ENCODE peak calls at places on chromosomes 2 and 18, in four cellular contexts. G is activated CD4-positive, alpha-beta T cell treated with anti-CD3 and anti-CD28 coated beads for 48 hours; N is G401; Q is AG04450. E is an unnamed sample.

GRCh38 chr18:57980573-57981348 is 63.3 kb upstream of the NEDD4L start:
- DNase-seq in G (no peak), N (no peak), Q (no peak), E (no peak)

GRCh38 chr2:226575928-226576327 is 223.7 kb downstream of the IRS1 start:
- DNase-seq in G (no peak), N (no peak), Q (no peak), E (no peak)

GRCh38 chr18:69400976-69401474 is 337 bp downstream of the DOK6 start:
- DNase-seq in G (peak; percentile 5), N (peak; percentile 43), Q (no peak), E (no peak)

GRCh38 chr2:182038579-182038978 is 52.9 kb downstream of the PPP1R1C start:
- DNase-seq in G (no peak), N (no peak), Q (no peak), E (peak; percentile 31)

GRCh38 chr18:8847900-8848299 is 142.5 kb downstream of the MTCL1 start:
- DNase-seq in G (no peak), N (no peak), Q (no peak), E (no peak)

GRCh38 chr18:54608008-54608642 is 17.1 kb downstream of the DYNAP start:
- DNase-seq in G (no peak), N (no peak), Q (no peak), E (peak; percentile 21)

GRCh38 chr2:85811173-85811849 is 57.5 kb downstream of the ATOH8 start:
- DNase-seq in G (no peak), N (no peak), Q (no peak), E (no peak)

GRCh38 chr2:29017716-29018275 is 36.7 kb downstream of the TOGARAM2 start:
- DNase-seq in G (no peak), N (no peak), Q (no peak), E (no peak)

GRCh38 chr2:227625420-227625819 is 8.1 kb downstream of the SCYGR4 start:
- DNase-seq in G (no peak), N (no peak), Q (no peak), E (no peak)

GRCh38 chr2:85584857-85585780 is 888 bp downstream of the VAMP5 start:
- DNase-seq in G (peak; percentile 46), N (no peak), Q (no peak), E (peak; percentile 98)

GRCh38 chr18:3747176-3747973 is 297.4 kb downstream of the TGIF1 start:
- DNase-seq in G (no peak), N (no peak), Q (peak; percentile 3), E (peak; percentile 55)

GRCh38 chr2:236180831-236181453 is 12.8 kb upstream of the GBX2 start:
- DNase-seq in G (peak; percentile 71), N (peak; percentile 81), Q (peak; percentile 33), E (peak; percentile 40)

GRCh38 chr18:62918361-62918760 is 203.0 kb downstream of the PHLPP1 start:
- DNase-seq in G (no peak), N (no peak), Q (no peak), E (no peak)

GRCh38 chr2:46800218-46800617 is 115.4 kb downstream of the MCFD2 start:
- DNase-seq in G (no peak), N (no peak), Q (no peak), E (no peak)

GRCh38 chr18:4831791-4832375 is 365.2 kb downstream of the AKAIN1 start:
- DNase-seq in G (no peak), N (peak; percentile 95), Q (no peak), E (no peak)

GRCh38 chr2:29110916-29111315 is 4.3 kb upstream of the CLIP4 start:
- DNase-seq in G (no peak), N (no peak), Q (no peak), E (no peak)

GRCh38 chr18:79944126-79944731 is 7.2 kb downstream of the SLC66A2 start:
- DNase-seq in G (peak; percentile 49), N (no peak), Q (no peak), E (no peak)

GRCh38 chr2:20052872-20053281 is 1.4 kb upstream of the LAPTM4A start:
- DNase-seq in G (no peak), N (peak; percentile 72), Q (peak; percentile 39), E (peak; percentile 83)

GRCh38 chr2:28338046-28338753 is 54.5 kb upstream of the FOSL2 start:
- DNase-seq in G (no peak), N (no peak), Q (peak; percentile 63), E (no peak)

GRCh38 chr2:159968282-159968900 is 94.0 kb downstream of the PLA2R1 start:
- DNase-seq in G (peak; percentile 17), N (peak; percentile 76), Q (no peak), E (peak; percentile 17)

GRCh38 chr2:133458280-133458679 is 110.0 kb downstream of the NCKAP5 start:
- DNase-seq in G (no peak), N (no peak), Q (no peak), E (no peak)

GRCh38 chr2:159897081-159897480 is 99.1 kb upstream of the CD302 start:
- DNase-seq in G (no peak), N (no peak), Q (no peak), E (no peak)

GRCh38 chr2:120765911-120766757 is 30.5 kb downstream of the GLI2 start:
- DNase-seq in G (no peak), N (no peak), Q (peak; percentile 99), E (peak; percentile 4)

GRCh38 chr2:120761164-120761861 is 25.6 kb downstream of the GLI2 start:
- DNase-seq in G (no peak), N (no peak), Q (no peak), E (no peak)

GRCh38 chr18:6850396-6850795 is 120.9 kb downstream of the ARHGAP28 start:
- DNase-seq in G (no peak), N (no peak), Q (no peak), E (no peak)

GRCh38 chr2:27741673-27742072 is 29.8 kb upstream of the MRPL33 start:
- DNase-seq in G (no peak), N (no peak), Q (no peak), E (no peak)

GRCh38 chr18:45837283-45838070 is 12.0 kb downstream of the SIGLEC15 start:
- DNase-seq in G (peak; percentile 67), N (no peak), Q (no peak), E (peak; percentile 76)

GRCh38 chr2:205495819-205496218 is 186.5 kb upstream of the NRP2 start:
- DNase-seq in G (no peak), N (no peak), Q (no peak), E (no peak)

E was measured in small intestine.